ENCODE peak calls at places on chromosomes 3 and 15, in ten cellular contexts. G, V, C, A, L, N, W, U, F and T are unnamed samples.

GRCh38 chr3:112990672-112991602 is at the start of gene GTPBP8:
- DNase-seq in N (peak), W (peak), F (peak), U (peak), C (peak), G (peak), A (peak), L (peak), V (peak), T (peak)

GRCh38 chr15:71276355-71276665 is 161.0 kb downstream of the THSD4 start:
- DNase-seq in U (no peak), C (no peak), G (no peak), F (no peak), N (no peak), A (no peak), W (no peak), L (no peak), V (no peak), T (no peak)

GRCh38 chr15:67100808-67101581 is 35.6 kb downstream of the SMAD3 start:
- DNase-seq in A (no peak), L (no peak), C (peak), V (no peak), W (no peak), N (no peak), F (no peak), U (no peak), G (no peak), T (no peak)

GRCh38 chr3:152785051-152785450 is 49.9 kb upstream of the P2RY1 start:
- DNase-seq in N (no peak), L (no peak), V (no peak), C (peak), F (no peak), A (no peak), G (no peak), W (no peak), U (no peak), T (no peak)

GRCh38 chr3:30535515-30535914 is 70.9 kb upstream of the TGFBR2 start:
- DNase-seq in C (no peak), A (no peak), L (no peak), N (no peak), U (no peak), F (no peak), V (no peak), W (peak), G (no peak), T (no peak)

GRCh38 chr3:187046033-187046432 is 93.3 kb downstream of the RPL39L start:
- DNase-seq in U (no peak), F (no peak), W (no peak), N (no peak), G (no peak), C (no peak), V (no peak), A (no peak), L (no peak), T (no peak)

GRCh38 chr3:59540241-59540640 is 490.4 kb upstream of the CFAP20DC start:
- DNase-seq in W (peak), U (peak), F (no peak), V (no peak), N (no peak), G (no peak), L (no peak), C (no peak), A (no peak), T (peak)

GRCh38 chr15:91853968-91854943 is 748 bp downstream of the SLCO3A1 start:
- DNase-seq in W (no peak), L (peak), G (peak), U (no peak), F (peak), V (peak), N (peak), C (peak), A (no peak), T (peak)

GRCh38 chr3:4828279-4829030 is 150.8 kb upstream of the BHLHE40 start:
- DNase-seq in V (no peak), U (peak), C (peak), A (peak), F (peak), G (no peak), W (peak), N (no peak), L (no peak), T (no peak)

GRCh38 chr3:122000936-122001605 is 21.0 kb downstream of the ILDR1 start:
- DNase-seq in W (no peak), N (no peak), G (no peak), U (no peak), C (no peak), A (no peak), V (no peak), F (no peak), L (no peak), T (no peak)

GRCh38 chr15:23372284-23372683 is 17.7 kb downstream of the GOLGA8S start:
- DNase-seq in W (no peak), A (no peak), G (no peak), L (no peak), U (no peak), N (no peak), V (no peak), F (no peak), C (no peak), T (peak)

GRCh38 chr15:65550681-65551098 is 20.4 kb downstream of the HACD3 start:
- DNase-seq in U (peak), G (no peak), W (peak), L (no peak), C (no peak), V (no peak), F (no peak), N (no peak), A (no peak), T (peak)

GRCh38 chr3:186929676-186930075 is 650 bp upstream of the ST6GAL1 start:
- DNase-seq in L (no peak), G (no peak), C (no peak), V (no peak), A (no peak), U (no peak), N (no peak), W (no peak), F (no peak), T (no peak)

GRCh38 chr3:29065211-29065785 is 215.6 kb upstream of the RBMS3 start:
- DNase-seq in G (peak), F (peak), W (peak), V (no peak), U (peak), N (peak), L (peak), A (peak), C (no peak), T (peak)

GRCh38 chr3:159322322-159322939 is 520.6 kb downstream of the MFSD1 start:
- DNase-seq in W (peak), L (peak), U (peak), A (no peak), V (peak), F (peak), N (peak), C (peak), G (peak), T (no peak)

GRCh38 chr15:57914350-57915055 is 151.0 kb downstream of the ALDH1A2 start:
- DNase-seq in N (peak), W (no peak), V (no peak), L (no peak), G (no peak), F (peak), A (no peak), U (no peak), C (no peak), T (no peak)

GRCh38 chr3:131142580-131142979 is 115.9 kb downstream of the NEK11 start:
- DNase-seq in A (no peak), C (no peak), W (peak), G (no peak), L (no peak), F (no peak), V (no peak), N (no peak), U (peak), T (no peak)

GRCh38 chr3:128112406-128112968 is 11.1 kb downstream of the RUVBL1 start:
- DNase-seq in G (no peak), N (no peak), V (no peak), A (peak), L (no peak), C (no peak), U (peak), W (peak), F (no peak), T (peak)

GRCh38 chr3:99471353-99472323 is 166.8 kb upstream of the COL8A1 start:
- DNase-seq in L (no peak), U (no peak), F (no peak), C (no peak), V (no peak), N (no peak), G (no peak), A (no peak), W (peak), T (no peak)

GRCh38 chr3:114857281-114857680 is 289.8 kb downstream of the ZBTB20 start:
- DNase-seq in V (no peak), C (no peak), W (no peak), N (no peak), L (no peak), U (no peak), F (no peak), A (no peak), G (no peak), T (no peak)

GRCh38 chr3:183265157-183265642 is 12.1 kb downstream of the B3GNT5 start:
- DNase-seq in A (no peak), V (no peak), N (no peak), C (no peak), U (no peak), L (peak), F (no peak), W (no peak), G (peak), T (peak)

GRCh38 chr15:101451192-101451799 is 38.2 kb downstream of the PCSK6 start:
- DNase-seq in V (no peak), C (no peak), L (no peak), N (no peak), A (no peak), W (peak), U (no peak), F (no peak), G (no peak), T (no peak)

GRCh38 chr15:100596792-100597191 is 5.2 kb downstream of the LINS1 start:
- DNase-seq in L (no peak), V (no peak), C (peak), F (peak), G (no peak), N (no peak), A (no peak), W (peak), U (no peak), T (peak)